ENCODE peak calls at places on chromosome 5, in four cellular contexts. One of them, this sample, is unnamed.

GRCh38 chr5:90783460-90784333 is 225.1 kb downstream of the ADGRV1 start:
- DNase-seq in dorsolateral prefrontal cortex: peak; percentile 62
- DNase-seq in upper lobe of right lung: no peak
- DNase-seq in fibroblast of pulmonary artery: peak; percentile 75
- DNase-seq in this sample: peak; percentile 57

GRCh38 chr5:89756955-89757354 is 652.6 kb downstream of the CETN3 start:
- DNase-seq in dorsolateral prefrontal cortex: no peak
- DNase-seq in fibroblast of pulmonary artery: peak; percentile 22
- DNase-seq in upper lobe of right lung: no peak
- DNase-seq in this sample: no peak

GRCh38 chr5:91162534-91163381 is 220.4 kb downstream of the ARRDC3 start:
- DNase-seq in fibroblast of pulmonary artery: peak; percentile 97
- DNase-seq in upper lobe of right lung: peak; percentile 74
- DNase-seq in dorsolateral prefrontal cortex: peak; percentile 34
- DNase-seq in this sample: peak; percentile 83

GRCh38 chr5:17604951-17605350 is 968 bp downstream of the TAF11L11 start:
- DNase-seq in dorsolateral prefrontal cortex: no peak
- DNase-seq in upper lobe of right lung: no peak
- DNase-seq in fibroblast of pulmonary artery: no peak
- DNase-seq in this sample: no peak

GRCh38 chr5:96743065-96743768 is 64.5 kb downstream of the ERAP1 start:
- DNase-seq in dorsolateral prefrontal cortex: no peak
- DNase-seq in upper lobe of right lung: no peak
- DNase-seq in fibroblast of pulmonary artery: peak; percentile 62
- DNase-seq in this sample: peak; percentile 19

GRCh38 chr5:177312649-177313181 is 1.0 kb upstream of the MXD3 start:
- DNase-seq in fibroblast of pulmonary artery: no peak
- DNase-seq in dorsolateral prefrontal cortex: no peak
- DNase-seq in upper lobe of right lung: no peak
- DNase-seq in this sample: peak; percentile 37

GRCh38 chr5:76114192-76114795 is 31.1 kb downstream of the SV2C start:
- DNase-seq in dorsolateral prefrontal cortex: no peak
- DNase-seq in fibroblast of pulmonary artery: no peak
- DNase-seq in upper lobe of right lung: no peak
- DNase-seq in this sample: no peak

GRCh38 chr5:143445726-143446125 is 42.2 kb upstream of the NR3C1 start:
- DNase-seq in upper lobe of right lung: no peak
- DNase-seq in fibroblast of pulmonary artery: no peak
- DNase-seq in dorsolateral prefrontal cortex: no peak
- DNase-seq in this sample: no peak

GRCh38 chr5:174145821-174146220 is 100.3 kb downstream of the NSG2 start:
- DNase-seq in dorsolateral prefrontal cortex: peak; percentile 89
- DNase-seq in upper lobe of right lung: no peak
- DNase-seq in fibroblast of pulmonary artery: peak; percentile 0
- DNase-seq in this sample: no peak

GRCh38 chr5:135498662-135498995 is 37.1 kb downstream of the NEUROG1 start:
- DNase-seq in upper lobe of right lung: no peak
- DNase-seq in fibroblast of pulmonary artery: no peak
- DNase-seq in dorsolateral prefrontal cortex: no peak
- DNase-seq in this sample: no peak

GRCh38 chr5:148853868-148854267 is 27.5 kb downstream of the ADRB2 start:
- DNase-seq in upper lobe of right lung: no peak
- DNase-seq in fibroblast of pulmonary artery: no peak
- DNase-seq in dorsolateral prefrontal cortex: no peak
- DNase-seq in this sample: no peak

GRCh38 chr5:132265336-132266030 is 8.0 kb downstream of the PDLIM4 start:
- DNase-seq in upper lobe of right lung: no peak
- DNase-seq in fibroblast of pulmonary artery: peak; percentile 96
- DNase-seq in dorsolateral prefrontal cortex: no peak
- DNase-seq in this sample: peak; percentile 98

GRCh38 chr5:138944527-138945322 is 69.6 kb upstream of the LRRTM2 start:
- DNase-seq in dorsolateral prefrontal cortex: no peak
- DNase-seq in fibroblast of pulmonary artery: no peak
- DNase-seq in upper lobe of right lung: no peak
- DNase-seq in this sample: no peak

GRCh38 chr5:67206381-67207328 is 10.1 kb upstream of the CD180 start:
- DNase-seq in dorsolateral prefrontal cortex: no peak
- DNase-seq in upper lobe of right lung: peak; percentile 69
- DNase-seq in fibroblast of pulmonary artery: peak; percentile 15
- DNase-seq in this sample: peak; percentile 84

GRCh38 chr5:176675676-176676360 is 28.5 kb downstream of the TSPAN17 start:
- DNase-seq in dorsolateral prefrontal cortex: no peak
- DNase-seq in fibroblast of pulmonary artery: peak; percentile 29
- DNase-seq in upper lobe of right lung: no peak
- DNase-seq in this sample: peak; percentile 22

GRCh38 chr5:36820900-36821299 is 55.7 kb upstream of the NIPBL start:
- DNase-seq in upper lobe of right lung: no peak
- DNase-seq in fibroblast of pulmonary artery: no peak
- DNase-seq in dorsolateral prefrontal cortex: no peak
- DNase-seq in this sample: no peak

GRCh38 chr5:178150977-178151734 is 2.5 kb downstream of the NHP2 start:
- DNase-seq in dorsolateral prefrontal cortex: no peak
- DNase-seq in upper lobe of right lung: no peak
- DNase-seq in fibroblast of pulmonary artery: no peak
- DNase-seq in this sample: no peak

GRCh38 chr5:177023247-177023703 is 779 bp downstream of the ZNF346 start:
- DNase-seq in fibroblast of pulmonary artery: no peak
- DNase-seq in dorsolateral prefrontal cortex: no peak
- DNase-seq in upper lobe of right lung: no peak
- DNase-seq in this sample: no peak

GRCh38 chr5:77366717-77367500 is 125.2 kb downstream of the WDR41 start:
- DNase-seq in upper lobe of right lung: no peak
- DNase-seq in fibroblast of pulmonary artery: no peak
- DNase-seq in dorsolateral prefrontal cortex: no peak
- DNase-seq in this sample: no peak

GRCh38 chr5:179610109-179610902 is 13.2 kb downstream of the HNRNPH1 start:
- DNase-seq in fibroblast of pulmonary artery: no peak
- DNase-seq in upper lobe of right lung: peak; percentile 52
- DNase-seq in dorsolateral prefrontal cortex: no peak
- DNase-seq in this sample: no peak

GRCh38 chr5:169826618-169827017 is 153.7 kb downstream of the INSYN2B start:
- DNase-seq in upper lobe of right lung: no peak
- DNase-seq in dorsolateral prefrontal cortex: no peak
- DNase-seq in fibroblast of pulmonary artery: peak; percentile 33
- DNase-seq in this sample: no peak

GRCh38 chr5:15995206-15996052 is 184.2 kb downstream of the MARCHF11 start:
- DNase-seq in dorsolateral prefrontal cortex: no peak
- DNase-seq in fibroblast of pulmonary artery: peak; percentile 68
- DNase-seq in upper lobe of right lung: no peak
- DNase-seq in this sample: peak; percentile 38

GRCh38 chr5:53917095-53917494 is 356.7 kb downstream of the NDUFS4 start:
- DNase-seq in upper lobe of right lung: no peak
- DNase-seq in dorsolateral prefrontal cortex: no peak
- DNase-seq in fibroblast of pulmonary artery: peak; percentile 37
- DNase-seq in this sample: peak; percentile 53

GRCh38 chr5:73816656-73817420 is 190.8 kb downstream of the ARHGEF28 start:
- DNase-seq in dorsolateral prefrontal cortex: no peak
- DNase-seq in upper lobe of right lung: no peak
- DNase-seq in fibroblast of pulmonary artery: peak; percentile 93
- DNase-seq in this sample: peak; percentile 73

GRCh38 chr5:35903631-35904203 is 34.7 kb downstream of the CAPSL start:
- DNase-seq in dorsolateral prefrontal cortex: no peak
- DNase-seq in fibroblast of pulmonary artery: no peak
- DNase-seq in upper lobe of right lung: no peak
- DNase-seq in this sample: no peak

DNA sequence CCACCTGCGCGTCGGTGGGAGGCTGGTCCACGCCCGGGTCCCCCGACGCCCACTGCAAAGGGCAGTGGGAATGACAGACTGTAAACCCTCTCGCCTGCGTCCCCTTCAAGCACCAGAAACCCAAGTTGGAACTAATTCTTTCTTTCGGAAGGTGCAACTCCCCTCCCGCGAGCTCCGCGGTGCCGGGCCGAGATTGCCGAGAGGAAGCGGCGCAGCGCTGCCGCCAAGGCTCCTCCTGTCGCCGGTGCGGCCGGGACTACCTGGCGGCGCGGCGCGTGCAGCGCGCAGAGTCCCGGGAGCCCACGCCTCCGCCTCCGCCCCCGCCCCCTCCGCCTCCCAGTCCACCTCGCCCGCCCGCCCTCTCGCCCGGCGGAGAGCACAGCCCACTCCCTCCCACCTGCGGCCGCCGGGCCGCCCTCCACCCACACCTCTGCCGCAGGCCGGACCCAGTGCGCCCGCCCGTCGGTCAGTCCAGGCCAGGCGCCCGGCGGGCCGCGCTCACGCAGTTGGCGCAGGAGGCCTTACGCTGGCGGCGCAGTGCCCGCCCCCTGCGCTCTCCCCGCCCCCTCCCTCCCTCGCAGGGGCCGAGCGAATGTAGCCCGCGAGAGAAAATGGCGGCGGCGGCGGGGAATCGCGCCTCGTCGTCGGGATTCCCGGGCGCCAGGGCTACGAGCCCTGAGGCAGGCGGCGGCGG is at the start of gene MAP3K1:
- DNase-seq in dorsolateral prefrontal cortex: peak; percentile 76
- DNase-seq in fibroblast of pulmonary artery: peak; percentile 74
- DNase-seq in upper lobe of right lung: peak; percentile 95
- DNase-seq in this sample: peak; percentile 22
- TF ChIP-seq CTCF in dorsolateral prefrontal cortex: no peak
- TF ChIP-seq CTCF in fibroblast of pulmonary artery: no peak
- TF ChIP-seq CTCF in upper lobe of right lung: no peak
- TF ChIP-seq CTCF in this sample: no peak

DNA sequence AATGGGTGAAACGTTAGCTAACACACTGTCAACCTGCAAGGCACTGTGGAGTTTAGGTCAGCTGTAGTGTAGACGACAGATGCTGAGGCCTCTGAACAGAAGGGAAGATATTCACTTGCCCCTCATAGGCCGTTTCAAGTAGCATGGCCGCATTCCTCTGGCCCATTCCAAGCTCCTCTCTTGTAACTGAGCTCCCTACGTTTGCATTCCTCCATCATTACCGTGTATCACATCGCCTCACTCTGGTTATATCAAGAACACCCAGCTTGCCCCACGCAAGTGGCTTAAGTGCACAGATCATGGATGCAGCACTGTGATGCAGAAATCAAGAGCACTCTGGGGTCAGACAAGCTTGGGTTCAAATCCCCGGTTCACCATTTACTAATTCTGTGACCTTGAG is 43.3 kb downstream of the PRELID2 start:
- DNase-seq in fibroblast of pulmonary artery: no peak
- DNase-seq in upper lobe of right lung: no peak
- DNase-seq in dorsolateral prefrontal cortex: no peak
- DNase-seq in this sample: no peak
- TF ChIP-seq CTCF in fibroblast of pulmonary artery: no peak
- TF ChIP-seq CTCF in upper lobe of right lung: no peak
- TF ChIP-seq CTCF in dorsolateral prefrontal cortex: no peak
- TF ChIP-seq CTCF in this sample: no peak

DNA sequence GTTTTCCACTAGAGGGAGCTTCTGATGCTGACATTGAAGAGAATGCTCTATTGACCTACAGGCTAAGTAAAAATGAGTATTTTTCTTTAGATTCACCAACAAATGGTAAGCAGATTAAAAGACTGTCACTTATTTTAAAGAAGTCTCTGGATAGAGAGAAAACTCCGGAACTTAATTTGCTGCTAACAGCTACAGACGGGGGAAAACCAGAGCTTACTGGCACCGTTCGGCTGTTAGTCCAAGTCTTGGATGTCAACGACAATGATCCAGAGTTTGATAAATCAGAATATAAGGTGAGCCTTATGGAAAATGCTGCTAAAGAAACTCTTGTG is 764 bp downstream of the PCDHA11 start:
- DNase-seq in dorsolateral prefrontal cortex: no peak
- DNase-seq in upper lobe of right lung: no peak
- DNase-seq in fibroblast of pulmonary artery: no peak
- DNase-seq in this sample: no peak
- TF ChIP-seq CTCF in dorsolateral prefrontal cortex: peak; percentile 45
- TF ChIP-seq CTCF in upper lobe of right lung: no peak
- TF ChIP-seq CTCF in fibroblast of pulmonary artery: no peak
- TF ChIP-seq CTCF in this sample: peak; percentile 26

GRCh38 chr5:102582706-102583105 is 83.9 kb upstream of the SLCO6A1 start:
- DNase-seq in fibroblast of pulmonary artery: no peak
- DNase-seq in dorsolateral prefrontal cortex: no peak
- DNase-seq in upper lobe of right lung: no peak
- DNase-seq in this sample: no peak

GRCh38 chr5:102581011-102581410 is 82.2 kb upstream of the SLCO6A1 start:
- DNase-seq in dorsolateral prefrontal cortex: no peak
- DNase-seq in fibroblast of pulmonary artery: no peak
- DNase-seq in upper lobe of right lung: no peak
- DNase-seq in this sample: no peak

GRCh38 chr5:102579379-102579778 is 80.6 kb upstream of the SLCO6A1 start:
- DNase-seq in upper lobe of right lung: no peak
- DNase-seq in fibroblast of pulmonary artery: no peak
- DNase-seq in dorsolateral prefrontal cortex: no peak
- DNase-seq in this sample: no peak

GRCh38 chr5:102578362-102578761 is 79.6 kb upstream of the SLCO6A1 start:
- DNase-seq in upper lobe of right lung: no peak
- DNase-seq in fibroblast of pulmonary artery: no peak
- DNase-seq in dorsolateral prefrontal cortex: no peak
- DNase-seq in this sample: no peak

DNA sequence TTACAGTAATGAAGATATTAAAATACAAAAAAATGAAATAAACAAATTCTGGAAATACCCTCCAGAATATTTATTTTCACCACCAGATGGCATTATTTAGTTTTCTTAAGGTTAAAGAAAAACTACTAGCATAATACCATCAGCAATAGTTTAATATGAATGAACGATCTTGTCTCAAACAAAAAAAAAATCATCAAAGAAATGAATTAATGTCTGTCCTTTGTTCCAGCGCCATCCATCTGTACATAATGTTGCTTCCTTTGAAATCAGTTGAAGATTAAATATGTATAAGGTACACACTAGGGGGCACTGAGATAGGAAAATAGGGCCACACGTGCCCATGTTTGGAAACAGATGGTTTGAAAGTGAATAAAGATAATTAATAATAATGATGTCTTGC is 84.9 kb upstream of the SLCO6A1 start:
- DNase-seq in dorsolateral prefrontal cortex: no peak
- DNase-seq in fibroblast of pulmonary artery: peak; percentile 44
- DNase-seq in upper lobe of right lung: no peak
- DNase-seq in this sample: no peak
- TF ChIP-seq CTCF in dorsolateral prefrontal cortex: peak; percentile 60
- TF ChIP-seq CTCF in fibroblast of pulmonary artery: peak; percentile 25
- TF ChIP-seq CTCF in upper lobe of right lung: peak; percentile 45
- TF ChIP-seq CTCF in this sample: peak; percentile 82

This sample was measured in HFFc6.